ENCODE peak calls at places on chromosome 7, in nine cellular contexts. Z, Y, M, E, X, C, P, U and J are unnamed samples.

GRCh38 chr7:101179117-101179779 is 845 bp downstream of the NAT16 start:
- DNase-seq in Z (no peak), Y (no peak), M (no peak), E (peak), X (no peak), C (no peak), P (no peak), U (no peak), J (no peak)

GRCh38 chr7:157461805-157462771 is 125.3 kb downstream of the DNAJB6 start:
- DNase-seq in Z (peak), Y (no peak), M (no peak), E (no peak), X (no peak), C (no peak), P (no peak), U (no peak), J (no peak)

GRCh38 chr7:79051915-79052314 is 401.6 kb downstream of the MAGI2 start:
- DNase-seq in Z (no peak), Y (no peak), M (no peak), E (no peak), X (no peak), C (no peak), P (no peak), U (no peak), J (no peak)

GRCh38 chr7:140989068-140989467 is 25.7 kb downstream of the MRPS33 start:
- DNase-seq in Z (no peak), Y (no peak), M (peak), E (no peak), X (no peak), C (no peak), P (no peak), U (no peak), J (no peak)

GRCh38 chr7:135862586-135863361 is 114.2 kb upstream of the FAM180A start:
- DNase-seq in Z (no peak), Y (peak), M (no peak), E (no peak), X (no peak), C (no peak), P (no peak), U (no peak), J (no peak)

GRCh38 chr7:80427218-80427617 is 84.6 kb downstream of the GNAT3 start:
- DNase-seq in Z (no peak), Y (no peak), M (no peak), E (no peak), X (no peak), C (peak), P (no peak), U (no peak), J (no peak)

GRCh38 chr7:142328006-142328405 is 70.1 kb upstream of the PRSS58 start:
- DNase-seq in Z (no peak), Y (no peak), M (no peak), E (no peak), X (no peak), C (no peak), P (no peak), U (no peak), J (no peak)

GRCh38 chr7:30225863-30226361 is 58.5 kb upstream of the ZNRF2 start:
- DNase-seq in Z (peak), Y (peak), M (no peak), E (peak), X (peak), C (peak), P (no peak), U (peak), J (no peak)

GRCh38 chr7:10076661-10077300 is 896.9 kb upstream of the PHF14 start:
- DNase-seq in Z (no peak), Y (no peak), M (no peak), E (no peak), X (no peak), C (no peak), P (no peak), U (no peak), J (no peak)

GRCh38 chr7:106347229-106347833 is 62.5 kb upstream of the NAMPT start:
- DNase-seq in Z (no peak), Y (no peak), M (no peak), E (peak), X (no peak), C (peak), P (no peak), U (no peak), J (no peak)

GRCh38 chr7:148575640-148576411 is 14.7 kb upstream of the C7orf33 start:
- DNase-seq in Z (peak), Y (peak), M (peak), E (peak), X (peak), C (peak), P (peak), U (peak), J (peak)

GRCh38 chr7:38262545-38262944 is 10.9 kb downstream of the TARP start:
- DNase-seq in Z (no peak), Y (no peak), M (no peak), E (no peak), X (no peak), C (no peak), P (no peak), U (no peak), J (no peak)

GRCh38 chr7:2528481-2529095 is 9.0 kb downstream of the LFNG start:
- DNase-seq in Z (no peak), Y (no peak), M (no peak), E (no peak), X (no peak), C (no peak), P (peak), U (no peak), J (no peak)